ENCODE peak calls at places on chromosome 1, in four cellular contexts. G is adrenal gland, V is PC-9, A is neuronal stem cell. C is an unnamed sample. For H3K4me1 and H3K36me3, the result is how much of the 10 kb centered on the place peaks cover.

GRCh38 chr1:38941527-38942019 is at the start of gene RHBDL2:
- DNase-seq in G (peak), V (peak), A (no peak), C (no peak)

GRCh38 chr1:182185822-182186756 is 124.6 kb upstream of the ZNF648 start:
- DNase-seq in G (no peak), V (peak), A (peak), C (peak)

GRCh38 chr1:50027794-50028193 is 4.0 kb upstream of the AGBL4 start:
- DNase-seq in G (no peak), V (no peak), A (no peak), C (peak)

GRCh38 chr1:231929311-231929710 is 302.7 kb downstream of the DISC1 start:
- DNase-seq in G (no peak), V (no peak), A (peak), C (peak)

GRCh38 chr1:224076407-224076806 is 37.5 kb upstream of the FBXO28 start:
- DNase-seq in G (no peak), V (no peak), A (no peak), C (no peak)

GRCh38 chr1:245008761-245009160 is 144.4 kb upstream of the HNRNPU start:
- DNase-seq in G (peak), V (no peak), A (no peak), C (no peak)

GRCh38 chr1:110229348-110230001 is 19.4 kb downstream of the KCNC4 start:
- DNase-seq in G (no peak), V (peak), A (no peak), C (no peak)

GRCh38 chr1:60488857-60489256 is 415.3 kb upstream of the C1orf87 start:
- DNase-seq in G (peak), V (no peak), A (no peak), C (no peak)

GRCh38 chr1:147897789-147898188 is 4.8 kb upstream of the GJA8 start:
- DNase-seq in G (no peak), V (no peak), A (no peak), C (no peak)

GRCh38 chr1:186404454-186405051 is 28.9 kb downstream of the ODR4 start:
- DNase-seq in G (no peak), V (peak), A (peak), C (peak)

GRCh38 chr1:181073638-181074037 is 14.9 kb upstream of the IER5 start:
- DNase-seq in G (no peak), V (peak), A (no peak), C (no peak)

GRCh38 chr1:112904831-112905227 is 51.2 kb downstream of the SLC16A1 start:
- DNase-seq in G (no peak), V (peak), A (no peak), C (peak)

GRCh38 chr1:87224209-87224608 is 104.5 kb upstream of the LMO4 start:
- DNase-seq in G (no peak), V (no peak), A (no peak), C (no peak)

GRCh38 chr1:143735764-143736461 is 235.9 kb downstream of the FAM72C start:
- DNase-seq in G (no peak), V (no peak), A (peak), C (peak)

GRCh38 chr1:41915786-41916571 is 2.7 kb downstream of the HIVEP3 start:
- DNase-seq in G (peak), V (peak), A (no peak), C (no peak)

GRCh38 chr1:214234635-214235025 is 46.3 kb upstream of the SMYD2 start:
- DNase-seq in G (no peak), V (no peak), A (no peak), C (no peak)

GRCh38 chr1:207402744-207403143 is 51.4 kb upstream of the CR2 start:
- DNase-seq in G (no peak), V (no peak), A (no peak), C (no peak)

GRCh38 chr1:221573727-221574126 is 168.2 kb downstream of the DUSP10 start:
- DNase-seq in G (no peak), V (no peak), A (no peak), C (no peak)

GRCh38 chr1:172897738-172898137 is 153.0 kb downstream of the TNFSF18 start:
- DNase-seq in G (no peak), V (no peak), A (no peak), C (no peak)

GRCh38 chr1:204041803-204042505 is 31.0 kb upstream of the SOX13 start:
- DNase-seq in G (no peak), V (no peak), A (no peak), C (no peak)

GRCh38 chr1:244246334-244246733 is 195.3 kb downstream of the ZBTB18 start:
- DNase-seq in G (no peak), V (no peak), A (no peak), C (no peak)

GRCh38 chr1:226731257-226731893 is 7.7 kb downstream of the ITPKB start:
- DNase-seq in G (no peak), V (no peak), A (no peak), C (no peak)

GRCh38 chr1:21899267-21899810 is 37.8 kb downstream of the HSPG2 start:
- DNase-seq in G (no peak), V (no peak), A (no peak), C (no peak)

GRCh38 chr1:21897844-21898243 is 39.3 kb downstream of the HSPG2 start:
- DNase-seq in G (no peak), V (no peak), A (no peak), C (no peak)

GRCh38 chr1:21898326-21899155 is 38.6 kb downstream of the HSPG2 start:
- DNase-seq in G (peak), V (no peak), A (no peak), C (no peak)

GRCh38 chr1:21896026-21896425 is 41.1 kb downstream of the HSPG2 start:
- DNase-seq in G (no peak), V (no peak), A (no peak), C (no peak)

GRCh38 chr1:21896652-21897532 is 40.2 kb downstream of the HSPG2 start:
- DNase-seq in G (peak), V (peak), A (no peak), C (peak)
- H3K4me1 ChIP-seq in G (half or more), V (under half), A (under half), C (under half)

DNA sequence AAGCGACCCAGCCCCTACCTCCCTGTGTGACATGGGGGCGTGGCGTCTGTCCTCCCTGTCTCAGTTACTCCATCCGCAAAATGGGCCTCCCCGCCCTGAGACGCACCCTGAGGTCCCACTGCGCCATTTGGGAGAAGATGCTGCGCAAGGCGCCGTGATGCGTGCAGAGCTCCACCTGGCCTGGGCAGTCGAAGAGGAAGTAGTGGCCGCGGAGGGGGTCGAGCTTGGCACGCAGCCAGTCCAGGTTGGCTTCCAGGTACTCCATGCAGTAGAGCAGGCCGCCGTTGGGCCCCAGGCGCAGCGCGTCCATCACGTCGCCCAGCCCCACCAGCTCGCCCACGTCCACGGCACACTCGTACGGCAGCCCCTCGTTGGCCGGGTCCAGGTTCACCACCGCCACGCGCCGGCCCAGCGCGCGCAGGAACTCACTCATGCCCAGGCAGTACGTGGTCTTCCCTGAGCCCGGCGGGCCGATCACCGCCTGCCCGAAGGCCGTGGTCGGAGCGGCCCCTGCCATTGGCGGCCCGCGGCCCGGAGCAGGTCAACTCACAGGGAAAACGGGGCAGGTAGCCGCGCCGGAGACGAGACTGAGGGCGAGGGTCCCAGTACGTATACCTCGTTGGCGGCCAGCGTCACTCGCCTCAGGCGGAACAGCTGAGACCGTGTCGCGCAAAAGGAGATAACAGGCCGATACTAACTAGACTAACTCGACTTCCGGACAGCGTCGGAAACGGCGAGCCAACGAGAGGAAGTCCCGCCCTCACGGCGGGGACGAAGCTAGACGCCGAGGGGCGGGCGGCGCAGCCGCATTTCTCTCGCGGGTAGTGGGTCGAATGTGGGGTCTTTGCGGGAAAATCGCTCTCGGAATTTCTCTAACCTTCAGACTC is at the start of gene GPN2:
- DNase-seq in G (peak), V (peak), A (peak), C (peak)
- H3K36me3 ChIP-seq in G (half or more), V (under half), A (under half), C (under half)

GRCh38 chr1:12477301-12477700 is 140.7 kb downstream of the DHRS3 start:
- DNase-seq in G (no peak), V (no peak), A (no peak), C (no peak)
- H3K4me1 ChIP-seq in G (half or more), V (half or more), A (under half), C (under half)

GRCh38 chr1:174352883-174353608 is 94.7 kb upstream of the GPR52 start:
- DNase-seq in G (no peak), V (no peak), A (no peak), C (no peak)
- H3K36me3 ChIP-seq in G (under half), V (under half), A (under half), C (under half)

C was measured in mesendoderm.